ENCODE peak calls at places on chromosomes 5 and 9, in nine cellular contexts. J, T, B, W, M, L, U, Q and D are unnamed samples.
A peak's percentile ranks its signal among the peaks of the same experiment; 100 is the strongest.

GRCh38 chr9:36632892-36633291 is 60.2 kb downstream of the MELK start:
- DNase-seq in J (peak; percentile 31), T (peak; percentile 8), B (peak; percentile 56), W (no peak), M (no peak), L (peak; percentile 17), U (no peak), Q (no peak), D (peak; percentile 64)

GRCh38 chr9:109478204-109478563 is 19.9 kb downstream of the PTPN3 start:
- DNase-seq in J (no peak), T (no peak), B (no peak), W (no peak), M (no peak), L (no peak), U (no peak), Q (no peak), D (no peak)

GRCh38 chr5:10902145-10902544 is 141.1 kb upstream of the DAP start:
- DNase-seq in J (peak; percentile 10), T (no peak), B (no peak), W (no peak), M (no peak), L (no peak), U (no peak), Q (no peak), D (no peak)

GRCh38 chr5:76851713-76852369 is 2.0 kb downstream of the S100Z start:
- DNase-seq in J (no peak), T (no peak), B (no peak), W (no peak), M (no peak), L (no peak), U (no peak), Q (no peak), D (no peak)

GRCh38 chr9:135604437-135605237 is 34.7 kb downstream of the GLT6D1 start:
- DNase-seq in J (no peak), T (peak; percentile 47), B (no peak), W (no peak), M (no peak), L (no peak), U (no peak), Q (no peak), D (no peak)

GRCh38 chr5:142491260-142491659 is 166.4 kb upstream of the SPRY4 start:
- DNase-seq in J (no peak), T (no peak), B (peak; percentile 62), W (no peak), M (no peak), L (peak; percentile 95), U (no peak), Q (no peak), D (no peak)

GRCh38 chr5:177317959-177318377 is 6.3 kb upstream of the MXD3 start:
- DNase-seq in J (peak; percentile 77), T (no peak), B (peak; percentile 21), W (peak; percentile 59), M (peak; percentile 53), L (peak; percentile 78), U (peak; percentile 66), Q (peak; percentile 53), D (peak; percentile 88)

GRCh38 chr5:172835246-172836030 is 1.4 kb downstream of the ERGIC1 start:
- DNase-seq in J (no peak), T (no peak), B (no peak), W (no peak), M (no peak), L (no peak), U (no peak), Q (no peak), D (no peak)